ENCODE peak calls at places on chromosomes 16 and 17, in four cellular contexts. K is activated CD4-positive, alpha-beta T cell treated with anti-CD3 and anti-CD28 coated beads, Interleukin-2, amount 10 ng/mL, durations not matched to agents 7 days and 5 days; J is activated T-helper 9 cell treated with anti-CD3 and anti-CD28 coated beads, Interleukin-2, amount 50 U/mL, for 16 hours; N is ACHN. U is an unnamed sample.

GRCh38 chr16:49937886-49938285 is 82.0 kb upstream of the ZNF423 start:
- DNase-seq in K (no peak), N (no peak), J (no peak), U (no peak)

GRCh38 chr16:85302018-85302847 is 190.0 kb upstream of the CIBAR2 start:
- DNase-seq in N (no peak), J (no peak), K (no peak), U (no peak)

GRCh38 chr17:29095439-29095838 is 52.5 kb downstream of the PIPOX start:
- DNase-seq in N (no peak), K (no peak), J (no peak), U (no peak)

GRCh38 chr16:87318158-87318644 is 1.0 kb upstream of the C16orf95 start:
- DNase-seq in N (peak; percentile 25), K (no peak), J (no peak), U (no peak)

GRCh38 chr16:81527477-81528178 is 83.0 kb downstream of the CMIP start:
- DNase-seq in J (no peak), N (no peak), K (no peak), U (no peak)

GRCh38 chr16:75289189-75289588 is 37.8 kb upstream of the BCAR1 start:
- DNase-seq in N (peak; percentile 20), J (no peak), K (no peak), U (no peak)

GRCh38 chr16:77868478-77868877 is 80.1 kb downstream of the VAT1L start:
- DNase-seq in K (peak; percentile 28), J (no peak), N (no peak), U (no peak)

GRCh38 chr16:57797526-57798266 is 4.6 kb downstream of the KIFC3 start:
- DNase-seq in N (peak; percentile 92), K (no peak), J (no peak), U (no peak)

GRCh38 chr16:14211856-14212543 is 140.9 kb downstream of the MRTFB start:
- DNase-seq in J (no peak), K (no peak), N (no peak), U (no peak)

GRCh38 chr16:30927789-30928378 is 4.5 kb downstream of the FBXL19 start:
- DNase-seq in J (no peak), N (peak; percentile 71), K (peak; percentile 30), U (peak; percentile 33)

GRCh38 chr17:15663691-15664090 is 20.4 kb downstream of the TRIM16 start:
- DNase-seq in J (no peak), N (no peak), K (no peak), U (no peak)

GRCh38 chr17:41659813-41660212 is 28.9 kb upstream of the EIF1 start:
- DNase-seq in N (no peak), J (no peak), K (no peak), U (no peak)

U was measured in stimulated activated naive CD4-positive, alpha-beta T cell treated with Interleukin-2 at 50 U/mL for 16 hours.